ENCODE peak calls at places on chromosome 10, in four cellular contexts. One of them, this sample, is unnamed.

GRCh38 chr10:33015798-33016547 is 57.9 kb upstream of the ITGB1 start:
- DNase-seq in neural progenitor cell: no peak
- DNase-seq in hepatocyte: no peak
- DNase-seq in NCI-H748 treated with DMSO at 0.1 percent for 48 hours: no peak
- DNase-seq in this sample: no peak

GRCh38 chr10:124306922-124307371 is 111.8 kb downstream of the OAT start:
- DNase-seq in NCI-H748 treated with DMSO at 0.1 percent for 48 hours: no peak
- DNase-seq in neural progenitor cell: no peak
- DNase-seq in hepatocyte: no peak
- DNase-seq in this sample: no peak

GRCh38 chr10:62681211-62681940 is 123.1 kb upstream of the ADO start:
- DNase-seq in neural progenitor cell: peak; percentile 42
- DNase-seq in NCI-H748 treated with DMSO at 0.1 percent for 48 hours: no peak
- DNase-seq in hepatocyte: peak; percentile 42
- DNase-seq in this sample: no peak

GRCh38 chr10:29443745-29444523 is 155.1 kb downstream of the LYZL1 start:
- DNase-seq in hepatocyte: no peak
- DNase-seq in neural progenitor cell: no peak
- DNase-seq in NCI-H748 treated with DMSO at 0.1 percent for 48 hours: no peak
- DNase-seq in this sample: no peak

GRCh38 chr10:72267819-72268404 is 5.8 kb upstream of the DDIT4 start:
- DNase-seq in neural progenitor cell: no peak
- DNase-seq in NCI-H748 treated with DMSO at 0.1 percent for 48 hours: no peak
- DNase-seq in hepatocyte: no peak
- DNase-seq in this sample: no peak

GRCh38 chr10:112768121-112768520 is 181.9 kb upstream of the TCF7L2 start:
- DNase-seq in NCI-H748 treated with DMSO at 0.1 percent for 48 hours: no peak
- DNase-seq in neural progenitor cell: peak; percentile 27
- DNase-seq in hepatocyte: no peak
- DNase-seq in this sample: no peak

GRCh38 chr10:35443858-35444257 is 107.5 kb downstream of the CCNY start:
- DNase-seq in hepatocyte: no peak
- DNase-seq in neural progenitor cell: no peak
- DNase-seq in NCI-H748 treated with DMSO at 0.1 percent for 48 hours: no peak
- DNase-seq in this sample: no peak

GRCh38 chr10:62852961-62853702 is 37.0 kb upstream of the EGR2 start:
- DNase-seq in NCI-H748 treated with DMSO at 0.1 percent for 48 hours: no peak
- DNase-seq in neural progenitor cell: no peak
- DNase-seq in hepatocyte: no peak
- DNase-seq in this sample: no peak

GRCh38 chr10:17026686-17027485 is 102.7 kb downstream of the CUBN start:
- DNase-seq in hepatocyte: no peak
- DNase-seq in neural progenitor cell: no peak
- DNase-seq in NCI-H748 treated with DMSO at 0.1 percent for 48 hours: no peak
- DNase-seq in this sample: no peak

GRCh38 chr10:130430291-130430690 is 294.1 kb downstream of the GLRX3 start:
- DNase-seq in neural progenitor cell: no peak
- DNase-seq in NCI-H748 treated with DMSO at 0.1 percent for 48 hours: no peak
- DNase-seq in hepatocyte: no peak
- DNase-seq in this sample: no peak

GRCh38 chr10:129965940-129966339 is 1.9 kb upstream of the EBF3 start:
- DNase-seq in neural progenitor cell: peak; percentile 20
- DNase-seq in hepatocyte: no peak
- DNase-seq in NCI-H748 treated with DMSO at 0.1 percent for 48 hours: no peak
- DNase-seq in this sample: no peak

GRCh38 chr10:30039567-30039966 is 19.8 kb downstream of the JCAD start:
- DNase-seq in hepatocyte: no peak
- DNase-seq in NCI-H748 treated with DMSO at 0.1 percent for 48 hours: no peak
- DNase-seq in neural progenitor cell: no peak
- DNase-seq in this sample: no peak

GRCh38 chr10:104766341-104766740 is 125.3 kb downstream of the SORCS3 start:
- DNase-seq in neural progenitor cell: no peak
- DNase-seq in hepatocyte: no peak
- DNase-seq in NCI-H748 treated with DMSO at 0.1 percent for 48 hours: no peak
- DNase-seq in this sample: peak; percentile 12

GRCh38 chr10:123995461-123996131 is 97.8 kb downstream of the CHST15 start:
- DNase-seq in hepatocyte: peak; percentile 77
- DNase-seq in NCI-H748 treated with DMSO at 0.1 percent for 48 hours: peak; percentile 18
- DNase-seq in neural progenitor cell: peak; percentile 75
- DNase-seq in this sample: peak; percentile 17

GRCh38 chr10:114653926-114654325 is 4.1 kb downstream of the ABLIM1 start:
- DNase-seq in neural progenitor cell: no peak
- DNase-seq in hepatocyte: no peak
- DNase-seq in NCI-H748 treated with DMSO at 0.1 percent for 48 hours: no peak
- DNase-seq in this sample: no peak

GRCh38 chr10:2985729-2986232 is 81.6 kb upstream of the PFKP start:
- DNase-seq in NCI-H748 treated with DMSO at 0.1 percent for 48 hours: peak; percentile 63
- DNase-seq in hepatocyte: peak; percentile 87
- DNase-seq in neural progenitor cell: no peak
- DNase-seq in this sample: peak; percentile 83

GRCh38 chr10:1190791-1191490 is 134.8 kb downstream of the WDR37 start:
- DNase-seq in neural progenitor cell: no peak
- DNase-seq in NCI-H748 treated with DMSO at 0.1 percent for 48 hours: no peak
- DNase-seq in hepatocyte: no peak
- DNase-seq in this sample: no peak

GRCh38 chr10:27742926-27743735 is 2.5 kb downstream of the MKX start:
- DNase-seq in hepatocyte: peak; percentile 46
- DNase-seq in neural progenitor cell: peak; percentile 60
- DNase-seq in NCI-H748 treated with DMSO at 0.1 percent for 48 hours: no peak
- DNase-seq in this sample: no peak

GRCh38 chr10:34124522-34125035 is 690.5 kb downstream of the PARD3 start:
- DNase-seq in hepatocyte: peak; percentile 62
- DNase-seq in NCI-H748 treated with DMSO at 0.1 percent for 48 hours: no peak
- DNase-seq in neural progenitor cell: no peak
- DNase-seq in this sample: no peak

GRCh38 chr10:73131295-73131694 is 21.0 kb downstream of the NUDT13 start:
- DNase-seq in hepatocyte: no peak
- DNase-seq in neural progenitor cell: no peak
- DNase-seq in NCI-H748 treated with DMSO at 0.1 percent for 48 hours: no peak
- DNase-seq in this sample: no peak

GRCh38 chr10:100007239-100008141 is 2.3 kb downstream of the DNMBP start:
- DNase-seq in NCI-H748 treated with DMSO at 0.1 percent for 48 hours: no peak
- DNase-seq in neural progenitor cell: no peak
- DNase-seq in hepatocyte: no peak
- DNase-seq in this sample: no peak

GRCh38 chr10:103155485-103156085 is 37.5 kb downstream of the NT5C2 start:
- DNase-seq in hepatocyte: no peak
- DNase-seq in neural progenitor cell: no peak
- DNase-seq in NCI-H748 treated with DMSO at 0.1 percent for 48 hours: no peak
- DNase-seq in this sample: no peak

GRCh38 chr10:62341419-62341818 is 32.8 kb upstream of the ZNF365 start:
- DNase-seq in neural progenitor cell: no peak
- DNase-seq in NCI-H748 treated with DMSO at 0.1 percent for 48 hours: no peak
- DNase-seq in hepatocyte: no peak
- DNase-seq in this sample: no peak

GRCh38 chr10:124745678-124746077 is 1.5 kb upstream of the FAM53B start:
- DNase-seq in NCI-H748 treated with DMSO at 0.1 percent for 48 hours: peak; percentile 12
- DNase-seq in neural progenitor cell: peak; percentile 46
- DNase-seq in hepatocyte: peak; percentile 74
- DNase-seq in this sample: no peak

GRCh38 chr10:62652114-62652513 is 152.4 kb upstream of the ADO start:
- DNase-seq in hepatocyte: no peak
- DNase-seq in NCI-H748 treated with DMSO at 0.1 percent for 48 hours: no peak
- DNase-seq in neural progenitor cell: no peak
- DNase-seq in this sample: no peak

GRCh38 chr10:13001041-13001886 is at the start of gene CCDC3:
- DNase-seq in NCI-H748 treated with DMSO at 0.1 percent for 48 hours: no peak
- DNase-seq in neural progenitor cell: peak; percentile 61
- DNase-seq in hepatocyte: peak; percentile 36
- DNase-seq in this sample: peak; percentile 42

GRCh38 chr10:10870523-10871241 is 147.0 kb upstream of the CELF2 start:
- DNase-seq in hepatocyte: no peak
- DNase-seq in neural progenitor cell: peak; percentile 14
- DNase-seq in NCI-H748 treated with DMSO at 0.1 percent for 48 hours: no peak
- DNase-seq in this sample: no peak

GRCh38 chr10:47164800-47165128 is 135.2 kb upstream of the GDF10 start:
- DNase-seq in hepatocyte: no peak
- DNase-seq in NCI-H748 treated with DMSO at 0.1 percent for 48 hours: no peak
- DNase-seq in neural progenitor cell: no peak
- DNase-seq in this sample: no peak